ENCODE peak calls at places on chromosomes 3 and 15, in eight cellular contexts. One of them, this sample, is unnamed.

GRCh38 chr15:78018968-78019644 is 58.4 kb downstream of the TBC1D2B start:
- DNase-seq in AG10803: no peak
- DNase-seq in choroid plexus epithelial cell: no peak
- DNase-seq in WERI-Rb-1: no peak
- DNase-seq in AG04450: no peak
- DNase-seq in fibroblast of lung: no peak
- DNase-seq in epithelial cell of esophagus: peak; percentile 20
- DNase-seq in heart left ventricle: no peak
- DNase-seq in this sample: peak; percentile 26

GRCh38 chr3:52328536-52329080 is 12.5 kb downstream of the DNAH1 start:
- DNase-seq in choroid plexus epithelial cell: no peak
- DNase-seq in heart left ventricle: no peak
- DNase-seq in fibroblast of lung: no peak
- DNase-seq in WERI-Rb-1: no peak
- DNase-seq in epithelial cell of esophagus: no peak
- DNase-seq in AG10803: no peak
- DNase-seq in AG04450: no peak
- DNase-seq in this sample: no peak

GRCh38 chr15:94909510-94909909 is 678.1 kb downstream of the MCTP2 start:
- DNase-seq in epithelial cell of esophagus: peak; percentile 68
- DNase-seq in heart left ventricle: no peak
- DNase-seq in WERI-Rb-1: no peak
- DNase-seq in choroid plexus epithelial cell: no peak
- DNase-seq in AG04450: no peak
- DNase-seq in AG10803: no peak
- DNase-seq in fibroblast of lung: no peak
- DNase-seq in this sample: no peak

GRCh38 chr15:34753236-34753894 is 1.4 kb downstream of the GJD2 start:
- DNase-seq in WERI-Rb-1: no peak
- DNase-seq in AG04450: peak; percentile 27
- DNase-seq in choroid plexus epithelial cell: peak; percentile 63
- DNase-seq in fibroblast of lung: peak; percentile 69
- DNase-seq in heart left ventricle: peak; percentile 34
- DNase-seq in epithelial cell of esophagus: peak; percentile 69
- DNase-seq in AG10803: peak; percentile 58
- DNase-seq in this sample: no peak

GRCh38 chr15:58147151-58147550 is 9.0 kb downstream of the AQP9 start:
- DNase-seq in epithelial cell of esophagus: no peak
- DNase-seq in AG04450: no peak
- DNase-seq in WERI-Rb-1: no peak
- DNase-seq in AG10803: peak; percentile 15
- DNase-seq in heart left ventricle: no peak
- DNase-seq in fibroblast of lung: peak; percentile 66
- DNase-seq in choroid plexus epithelial cell: no peak
- DNase-seq in this sample: peak; percentile 9

GRCh38 chr15:31235298-31236183 is 91.1 kb upstream of the KLF13 start:
- DNase-seq in heart left ventricle: peak; percentile 77
- DNase-seq in epithelial cell of esophagus: peak; percentile 10
- DNase-seq in choroid plexus epithelial cell: peak; percentile 62
- DNase-seq in WERI-Rb-1: no peak
- DNase-seq in fibroblast of lung: peak; percentile 44
- DNase-seq in AG04450: no peak
- DNase-seq in AG10803: peak; percentile 17
- DNase-seq in this sample: peak; percentile 76

GRCh38 chr3:186356152-186356551 is 5.9 kb downstream of the DGKG start:
- DNase-seq in AG04450: no peak
- DNase-seq in AG10803: no peak
- DNase-seq in fibroblast of lung: no peak
- DNase-seq in epithelial cell of esophagus: no peak
- DNase-seq in WERI-Rb-1: no peak
- DNase-seq in choroid plexus epithelial cell: no peak
- DNase-seq in heart left ventricle: no peak
- DNase-seq in this sample: no peak

GRCh38 chr15:91849749-91850161 is 3.8 kb upstream of the SLCO3A1 start:
- DNase-seq in heart left ventricle: no peak
- DNase-seq in choroid plexus epithelial cell: peak; percentile 28
- DNase-seq in AG10803: peak; percentile 62
- DNase-seq in WERI-Rb-1: no peak
- DNase-seq in epithelial cell of esophagus: peak; percentile 74
- DNase-seq in AG04450: no peak
- DNase-seq in fibroblast of lung: peak; percentile 78
- DNase-seq in this sample: no peak

GRCh38 chr3:49346797-49347251 is 7.0 kb upstream of the USP4 start:
- DNase-seq in heart left ventricle: no peak
- DNase-seq in choroid plexus epithelial cell: no peak
- DNase-seq in AG10803: peak; percentile 61
- DNase-seq in AG04450: no peak
- DNase-seq in fibroblast of lung: peak; percentile 44
- DNase-seq in WERI-Rb-1: no peak
- DNase-seq in epithelial cell of esophagus: peak; percentile 75
- DNase-seq in this sample: no peak

GRCh38 chr3:9000041-9000440 is 36.8 kb upstream of the RAD18 start:
- DNase-seq in WERI-Rb-1: no peak
- DNase-seq in epithelial cell of esophagus: no peak
- DNase-seq in fibroblast of lung: no peak
- DNase-seq in AG04450: no peak
- DNase-seq in heart left ventricle: no peak
- DNase-seq in choroid plexus epithelial cell: no peak
- DNase-seq in AG10803: no peak
- DNase-seq in this sample: no peak

GRCh38 chr15:40936709-40937666 is 7.8 kb downstream of the DLL4 start:
- DNase-seq in choroid plexus epithelial cell: peak; percentile 73
- DNase-seq in AG10803: no peak
- DNase-seq in epithelial cell of esophagus: peak; percentile 37
- DNase-seq in AG04450: no peak
- DNase-seq in fibroblast of lung: no peak
- DNase-seq in WERI-Rb-1: no peak
- DNase-seq in heart left ventricle: peak; percentile 62
- DNase-seq in this sample: peak; percentile 45

GRCh38 chr3:152976232-152976631 is 141.3 kb downstream of the P2RY1 start:
- DNase-seq in heart left ventricle: no peak
- DNase-seq in fibroblast of lung: no peak
- DNase-seq in AG04450: no peak
- DNase-seq in WERI-Rb-1: no peak
- DNase-seq in choroid plexus epithelial cell: no peak
- DNase-seq in epithelial cell of esophagus: no peak
- DNase-seq in AG10803: no peak
- DNase-seq in this sample: no peak

GRCh38 chr3:150543531-150543930 is 2.8 kb downstream of the SERP1 start:
- DNase-seq in AG04450: no peak
- DNase-seq in heart left ventricle: no peak
- DNase-seq in fibroblast of lung: no peak
- DNase-seq in epithelial cell of esophagus: no peak
- DNase-seq in choroid plexus epithelial cell: no peak
- DNase-seq in AG10803: no peak
- DNase-seq in WERI-Rb-1: no peak
- DNase-seq in this sample: no peak

GRCh38 chr3:170865209-170866094 is 4.5 kb downstream of the RPL22L1 start:
- DNase-seq in fibroblast of lung: peak; percentile 11
- DNase-seq in AG04450: no peak
- DNase-seq in heart left ventricle: no peak
- DNase-seq in WERI-Rb-1: no peak
- DNase-seq in choroid plexus epithelial cell: no peak
- DNase-seq in AG10803: no peak
- DNase-seq in epithelial cell of esophagus: no peak
- DNase-seq in this sample: peak; percentile 51

GRCh38 chr15:74725241-74725774 is at the start of gene CYP1A1:
- DNase-seq in choroid plexus epithelial cell: peak; percentile 8
- DNase-seq in AG04450: no peak
- DNase-seq in WERI-Rb-1: peak; percentile 43
- DNase-seq in AG10803: no peak
- DNase-seq in fibroblast of lung: no peak
- DNase-seq in heart left ventricle: no peak
- DNase-seq in epithelial cell of esophagus: peak; percentile 49
- DNase-seq in this sample: peak; percentile 7
- H3K4me3 ChIP-seq in choroid plexus epithelial cell: peak within 1 kb of the TSS; percentile 47
- H3K4me3 ChIP-seq in AG04450: peak within 1 kb of the TSS; percentile 51
- H3K4me3 ChIP-seq in WERI-Rb-1: peak within 1 kb of the TSS; percentile 69
- H3K4me3 ChIP-seq in AG10803: peak within 1 kb of the TSS; percentile 52
- H3K4me3 ChIP-seq in fibroblast of lung: peak within 1 kb of the TSS; percentile 35
- H3K4me3 ChIP-seq in heart left ventricle: peak within 1 kb of the TSS; percentile 66
- H3K4me3 ChIP-seq in epithelial cell of esophagus: peak within 1 kb of the TSS; percentile 49
- H3K4me3 ChIP-seq in this sample: peak within 1 kb of the TSS; percentile 51

GRCh38 chr3:169627073-169627472 is 36.4 kb downstream of the MECOM start:
- DNase-seq in choroid plexus epithelial cell: no peak
- DNase-seq in fibroblast of lung: no peak
- DNase-seq in heart left ventricle: no peak
- DNase-seq in WERI-Rb-1: no peak
- DNase-seq in epithelial cell of esophagus: no peak
- DNase-seq in AG10803: no peak
- DNase-seq in AG04450: no peak
- DNase-seq in this sample: peak; percentile 47

GRCh38 chr3:169630852-169631251 is 32.7 kb downstream of the MECOM start:
- DNase-seq in epithelial cell of esophagus: no peak
- DNase-seq in heart left ventricle: no peak
- DNase-seq in fibroblast of lung: no peak
- DNase-seq in choroid plexus epithelial cell: no peak
- DNase-seq in AG04450: no peak
- DNase-seq in AG10803: no peak
- DNase-seq in WERI-Rb-1: no peak
- DNase-seq in this sample: no peak

GRCh38 chr3:169627789-169628188 is 35.7 kb downstream of the MECOM start:
- DNase-seq in epithelial cell of esophagus: peak; percentile 24
- DNase-seq in AG10803: no peak
- DNase-seq in WERI-Rb-1: no peak
- DNase-seq in fibroblast of lung: no peak
- DNase-seq in choroid plexus epithelial cell: no peak
- DNase-seq in AG04450: no peak
- DNase-seq in heart left ventricle: no peak
- DNase-seq in this sample: no peak

GRCh38 chr3:169629895-169630294 is 33.6 kb downstream of the MECOM start:
- DNase-seq in fibroblast of lung: no peak
- DNase-seq in choroid plexus epithelial cell: no peak
- DNase-seq in AG10803: no peak
- DNase-seq in epithelial cell of esophagus: no peak
- DNase-seq in WERI-Rb-1: no peak
- DNase-seq in AG04450: no peak
- DNase-seq in heart left ventricle: no peak
- DNase-seq in this sample: no peak

GRCh38 chr3:169628567-169628966 is 34.9 kb downstream of the MECOM start:
- DNase-seq in choroid plexus epithelial cell: no peak
- DNase-seq in heart left ventricle: no peak
- DNase-seq in fibroblast of lung: no peak
- DNase-seq in AG04450: no peak
- DNase-seq in epithelial cell of esophagus: peak; percentile 8
- DNase-seq in WERI-Rb-1: no peak
- DNase-seq in AG10803: no peak
- DNase-seq in this sample: no peak
- TF ChIP-seq CTCF in choroid plexus epithelial cell: no peak
- TF ChIP-seq CTCF in heart left ventricle: no peak
- TF ChIP-seq CTCF in fibroblast of lung: no peak
- TF ChIP-seq CTCF in AG04450: no peak
- TF ChIP-seq CTCF in epithelial cell of esophagus: no peak
- TF ChIP-seq CTCF in WERI-Rb-1: no peak
- TF ChIP-seq CTCF in AG10803: no peak
- TF ChIP-seq CTCF in this sample: no peak

GRCh38 chr3:19540464-19540863 is 392.2 kb downstream of the KCNH8 start:
- DNase-seq in WERI-Rb-1: no peak
- DNase-seq in AG04450: no peak
- DNase-seq in AG10803: no peak
- DNase-seq in choroid plexus epithelial cell: no peak
- DNase-seq in epithelial cell of esophagus: no peak
- DNase-seq in heart left ventricle: no peak
- DNase-seq in fibroblast of lung: no peak
- DNase-seq in this sample: peak; percentile 55

GRCh38 chr3:19541284-19541683 is 392.7 kb downstream of the EFHB start:
- DNase-seq in AG10803: no peak
- DNase-seq in WERI-Rb-1: no peak
- DNase-seq in heart left ventricle: no peak
- DNase-seq in choroid plexus epithelial cell: no peak
- DNase-seq in epithelial cell of esophagus: no peak
- DNase-seq in fibroblast of lung: no peak
- DNase-seq in AG04450: no peak
- DNase-seq in this sample: peak; percentile 60

GRCh38 chr3:19547665-19548464 is 386.2 kb downstream of the EFHB start:
- DNase-seq in heart left ventricle: no peak
- DNase-seq in fibroblast of lung: no peak
- DNase-seq in AG04450: no peak
- DNase-seq in choroid plexus epithelial cell: no peak
- DNase-seq in WERI-Rb-1: no peak
- DNase-seq in AG10803: no peak
- DNase-seq in epithelial cell of esophagus: peak; percentile 1
- DNase-seq in this sample: no peak

GRCh38 chr3:19539488-19540395 is 391.4 kb downstream of the KCNH8 start:
- DNase-seq in choroid plexus epithelial cell: no peak
- DNase-seq in heart left ventricle: no peak
- DNase-seq in fibroblast of lung: no peak
- DNase-seq in epithelial cell of esophagus: no peak
- DNase-seq in AG04450: no peak
- DNase-seq in WERI-Rb-1: no peak
- DNase-seq in AG10803: no peak
- DNase-seq in this sample: peak; percentile 59

DNA sequence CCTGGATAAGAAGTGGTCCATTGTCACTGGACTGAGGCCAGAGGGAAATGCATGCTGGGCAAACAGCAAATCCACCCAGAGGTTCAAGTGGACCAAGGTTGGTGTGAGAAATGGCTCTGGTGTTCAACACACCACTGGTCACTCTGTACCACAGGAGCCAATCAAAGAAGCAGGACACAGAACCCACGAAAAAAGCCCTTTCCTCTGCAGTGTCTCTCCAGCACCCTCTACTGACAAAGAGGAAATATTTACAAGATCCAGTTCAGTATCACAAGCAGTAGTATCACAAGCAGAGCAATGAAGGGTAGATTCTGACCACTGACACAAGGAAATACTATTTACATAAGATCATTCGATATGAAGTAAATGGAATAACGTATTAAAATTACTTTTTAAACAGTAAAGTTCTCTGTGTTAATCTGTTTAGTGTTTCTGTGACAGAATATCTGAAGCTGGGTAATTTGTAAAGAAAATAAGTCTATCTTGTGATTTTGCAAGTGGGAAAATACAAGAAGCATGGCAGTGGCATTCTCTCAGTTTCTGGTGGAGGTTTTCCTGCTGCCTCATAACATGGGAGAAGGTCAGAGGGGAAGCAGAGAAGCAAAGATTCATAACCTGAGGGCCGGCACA is 390.7 kb downstream of the EFHB start:
- DNase-seq in AG10803: no peak
- DNase-seq in heart left ventricle: no peak
- DNase-seq in epithelial cell of esophagus: peak; percentile 37
- DNase-seq in AG04450: no peak
- DNase-seq in fibroblast of lung: no peak
- DNase-seq in choroid plexus epithelial cell: no peak
- DNase-seq in WERI-Rb-1: peak; percentile 50
- DNase-seq in this sample: peak; percentile 64
- H3K4me3 ChIP-seq in AG10803: no peak overlapping the region
- H3K4me3 ChIP-seq in heart left ventricle: no peak overlapping the region
- H3K4me3 ChIP-seq in epithelial cell of esophagus: no peak overlapping the region
- H3K4me3 ChIP-seq in AG04450: no peak overlapping the region
- H3K4me3 ChIP-seq in fibroblast of lung: no peak overlapping the region
- H3K4me3 ChIP-seq in choroid plexus epithelial cell: no peak overlapping the region
- H3K4me3 ChIP-seq in WERI-Rb-1: no peak overlapping the region
- H3K4me3 ChIP-seq in this sample: no peak overlapping the region

DNA sequence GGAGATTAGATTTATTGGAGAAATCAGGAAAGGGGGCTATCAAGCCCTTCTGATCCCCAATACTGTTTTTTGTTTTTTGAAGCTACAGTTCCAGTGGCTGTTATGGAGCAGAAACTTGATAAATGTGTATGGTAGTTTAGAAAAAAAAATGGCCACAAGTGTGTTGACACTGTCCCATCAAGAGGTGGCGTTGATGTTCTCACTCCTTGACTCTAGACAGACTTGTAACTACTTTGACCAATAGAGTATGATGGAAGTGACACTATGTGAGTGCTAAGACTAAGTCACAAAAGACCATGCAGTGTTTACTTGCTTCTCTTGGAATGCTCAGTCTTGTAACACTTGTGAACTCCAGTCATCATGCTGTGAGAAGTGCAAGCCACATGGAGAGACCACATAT is 356.7 kb downstream of the PDCD6IP start:
- DNase-seq in choroid plexus epithelial cell: peak; percentile 17
- DNase-seq in AG04450: no peak
- DNase-seq in WERI-Rb-1: no peak
- DNase-seq in fibroblast of lung: no peak
- DNase-seq in heart left ventricle: no peak
- DNase-seq in epithelial cell of esophagus: no peak
- DNase-seq in AG10803: no peak
- DNase-seq in this sample: no peak
- TF ChIP-seq CTCF in choroid plexus epithelial cell: no peak
- TF ChIP-seq CTCF in AG04450: no peak
- TF ChIP-seq CTCF in WERI-Rb-1: no peak
- TF ChIP-seq CTCF in fibroblast of lung: no peak
- TF ChIP-seq CTCF in heart left ventricle: no peak
- TF ChIP-seq CTCF in epithelial cell of esophagus: no peak
- TF ChIP-seq CTCF in AG10803: no peak
- TF ChIP-seq CTCF in this sample: no peak

This sample was measured in GM12865.